ENCODE peak calls at places on chromosome 19, in four cellular contexts. B is HepG2, L is A549, D is K562. Z is an unnamed sample.

GRCh38 chr19:2491130-2491801 is 15.3 kb downstream of the GADD45B start:
- DNase-seq in B (no peak), L (peak; percentile 81), D (no peak), Z (no peak)

GRCh38 chr19:41821003-41821735 is 23.3 kb downstream of the LYPD4 start:
- DNase-seq in B (peak; percentile 41), L (peak; percentile 82), D (peak; percentile 64), Z (peak; percentile 66)

GRCh38 chr19:38556521-38557174 is 61.1 kb downstream of the MAP4K1 start:
- DNase-seq in B (no peak), L (peak; percentile 67), D (peak; percentile 36), Z (no peak)

GRCh38 chr19:11091343-11092153 is 2.3 kb downstream of the LDLR start:
- DNase-seq in B (peak; percentile 94), L (peak; percentile 82), D (no peak), Z (no peak)

GRCh38 chr19:18023596-18024212 is 15.7 kb downstream of the ARRDC2 start:
- DNase-seq in B (no peak), L (no peak), D (peak; percentile 50), Z (no peak)

GRCh38 chr19:17404621-17405249 is 695 bp downstream of the BST2 start:
- DNase-seq in B (no peak), L (no peak), D (no peak), Z (no peak)

GRCh38 chr19:28396259-28396940 is 816.6 kb downstream of the UQCRFS1 start:
- DNase-seq in B (no peak), L (peak; percentile 13), D (peak; percentile 22), Z (no peak)

GRCh38 chr19:19209372-19209771 is 2.4 kb upstream of the NCAN start:
- DNase-seq in B (no peak), L (no peak), D (no peak), Z (no peak)

GRCh38 chr19:41424335-41425173 is 2.6 kb downstream of the B3GNT8 start:
- DNase-seq in B (no peak), L (no peak), D (no peak), Z (no peak)

GRCh38 chr19:12052057-12052570 is 647 bp downstream of the ZNF878 start:
- DNase-seq in B (no peak), L (no peak), D (no peak), Z (no peak)

GRCh38 chr19:21314676-21315075 is 14.5 kb downstream of the ZNF708 start:
- DNase-seq in B (no peak), L (no peak), D (no peak), Z (no peak)

GRCh38 chr19:17001603-17002183 is 24.9 kb downstream of the CPAMD8 start:
- DNase-seq in B (no peak), L (no peak), D (peak; percentile 48), Z (no peak)

GRCh38 chr19:18089726-18090125 is 3.0 kb upstream of the IL12RB1 start:
- DNase-seq in B (no peak), L (no peak), D (no peak), Z (no peak)

GRCh38 chr19:39405930-39406655 is 554 bp upstream of the ZFP36 start:
- DNase-seq in B (no peak), L (no peak), D (no peak), Z (peak; percentile 78)

GRCh38 chr19:54133312-54133956 is 4.1 kb upstream of the CNOT3 start:
- DNase-seq in B (peak; percentile 84), L (peak; percentile 89), D (no peak), Z (no peak)

GRCh38 chr19:42099336-42099925 is 23.5 kb downstream of the ZNF574 start:
- DNase-seq in B (no peak), L (no peak), D (no peak), Z (no peak)

GRCh38 chr19:43723588-43723987 is 7.7 kb downstream of the IRGC start:
- DNase-seq in B (no peak), L (peak; percentile 46), D (no peak), Z (no peak)

GRCh38 chr19:51511353-51511752 is 9.8 kb upstream of the SIGLEC12 start:
- DNase-seq in B (peak; percentile 12), L (peak; percentile 19), D (peak; percentile 56), Z (peak; percentile 72)

GRCh38 chr19:4652075-4652474 is 12.8 kb downstream of the TNFAIP8L1 start:
- DNase-seq in B (no peak), L (no peak), D (no peak), Z (no peak)

GRCh38 chr19:41877916-41878905 is 1.1 kb downstream of the CD79A start:
- DNase-seq in B (no peak), L (no peak), D (no peak), Z (no peak)

GRCh38 chr19:44577566-44577874 is 35.8 kb upstream of the IGSF23 start:
- DNase-seq in B (no peak), L (no peak), D (no peak), Z (no peak)

GRCh38 chr19:52897149-52897935 is at the start of gene ZNF320:
- DNase-seq in B (no peak), L (no peak), D (peak; percentile 97), Z (peak; percentile 99)

GRCh38 chr19:32168606-32169005 is 176.8 kb upstream of the ZNF507 start:
- DNase-seq in B (no peak), L (no peak), D (no peak), Z (no peak)

GRCh38 chr19:38132781-38133180 is 91.2 kb downstream of the DPF1 start:
- DNase-seq in B (no peak), L (no peak), D (no peak), Z (no peak)

GRCh38 chr19:34366670-34367423 is 1.9 kb downstream of the GPI start:
- DNase-seq in B (no peak), L (no peak), D (peak; percentile 18), Z (no peak)

GRCh38 chr19:38394488-38394887 is 6.0 kb downstream of the SPRED3 start:
- DNase-seq in B (peak; percentile 56), L (no peak), D (no peak), Z (peak; percentile 99)

GRCh38 chr19:45164577-45165335 is 4.0 kb upstream of the NKPD1 start:
- DNase-seq in B (peak; percentile 79), L (peak; percentile 79), D (peak; percentile 62), Z (peak; percentile 66)

GRCh38 chr19:2327773-2328400 is 499 bp downstream of the LSM7 start:
- DNase-seq in B (peak; percentile 32), L (no peak), D (no peak), Z (no peak)

GRCh38 chr19:2665103-2665502 is 37.4 kb downstream of the GNG7 start:
- DNase-seq in B (no peak), L (no peak), D (no peak), Z (no peak)

GRCh38 chr19:29323046-29323971 is 110.4 kb upstream of the UQCRFS1 start:
- DNase-seq in B (no peak), L (no peak), D (no peak), Z (no peak)

GRCh38 chr19:18430417-18431144 is 7.4 kb downstream of the ISYNA1 start:
- DNase-seq in B (no peak), L (no peak), D (no peak), Z (no peak)

GRCh38 chr19:46488551-46488950 is 7.1 kb downstream of the PNMA8B start:
- DNase-seq in B (no peak), L (no peak), D (no peak), Z (no peak)
- TF ChIP-seq ESRRA in B (no peak), L (no peak), D (no peak), Z (no peak)

GRCh38 chr19:55689366-55690108 is 14.5 kb downstream of the EPN1 start:
- DNase-seq in B (no peak), L (no peak), D (no peak), Z (no peak)

GRCh38 chr19:55687281-55688172 is 12.5 kb downstream of the EPN1 start:
- DNase-seq in B (no peak), L (no peak), D (peak; percentile 15), Z (no peak)

GRCh38 chr19:55690109-55690768 is 15.2 kb downstream of the EPN1 start:
- DNase-seq in B (no peak), L (no peak), D (no peak), Z (no peak)

GRCh38 chr19:55686311-55687050 is 11.5 kb downstream of the EPN1 start:
- DNase-seq in B (no peak), L (no peak), D (no peak), Z (no peak)

GRCh38 chr19:55688422-55689218 is 13.6 kb downstream of the EPN1 start:
- DNase-seq in B (no peak), L (no peak), D (peak; percentile 70), Z (no peak)
- TF ChIP-seq HMGXB4 in B (no peak), L (no peak), D (no peak), Z (no peak)

GRCh38 chr19:13797058-13797440 is 1.8 kb downstream of the ZSWIM4 start:
- DNase-seq in B (no peak), L (no peak), D (no peak), Z (no peak)
- TF ChIP-seq ESRRA in B (no peak), L (no peak), D (no peak), Z (no peak)

GRCh38 chr19:799076-799881 is 2.0 kb downstream of the PTBP1 start:
- DNase-seq in B (peak; percentile 55), L (no peak), D (peak; percentile 28), Z (no peak)
- TF ChIP-seq HMGXB4 in B (peak; percentile 53), L (no peak), D (no peak), Z (no peak)

GRCh38 chr19:48487944-48488343 is 18.8 kb downstream of the CYTH2 start:
- DNase-seq in B (peak; percentile 37), L (peak; percentile 88), D (no peak), Z (no peak)
- TF ChIP-seq ESRRA in B (no peak), L (no peak), D (no peak), Z (no peak)

GRCh38 chr19:13913352-13913751 is 7.4 kb downstream of the CC2D1A start:
- DNase-seq in B (no peak), L (no peak), D (no peak), Z (no peak)
- TF ChIP-seq HMGXB4 in B (no peak), L (no peak), D (no peak), Z (no peak)

GRCh38 chr19:7578127-7578526 is 17.5 kb upstream of the CAMSAP3 start:
- DNase-seq in B (no peak), L (no peak), D (no peak), Z (no peak)
- TF ChIP-seq ESRRA in B (no peak), L (no peak), D (no peak), Z (no peak)

GRCh38 chr19:46598372-46598917 is 2.7 kb upstream of the CALM3 start:
- DNase-seq in B (no peak), L (no peak), D (no peak), Z (no peak)

GRCh38 chr19:46601318-46602224 is at the start of gene CALM3:
- DNase-seq in B (no peak), L (no peak), D (peak; percentile 63), Z (no peak)

GRCh38 chr19:46600393-46601317 is 475 bp upstream of the CALM3 start:
- DNase-seq in B (peak; percentile 92), L (peak; percentile 100), D (peak; percentile 94), Z (peak; percentile 96)

GRCh38 chr19:46602392-46603194 is 1.5 kb downstream of the CALM3 start:
- DNase-seq in B (no peak), L (no peak), D (peak; percentile 35), Z (no peak)

GRCh38 chr19:46599716-46600392 is 1.3 kb upstream of the CALM3 start:
- DNase-seq in B (no peak), L (peak; percentile 47), D (no peak), Z (no peak)
- TF ChIP-seq HMGXB4 in B (no peak), L (no peak), D (no peak), Z (no peak)

GRCh38 chr19:58545286-58546068 is 1.6 kb downstream of the TRIM28 start:
- DNase-seq in B (no peak), L (no peak), D (no peak), Z (no peak)
- TF ChIP-seq ESRRA in B (no peak), L (no peak), D (no peak), Z (no peak)